ENCODE peak calls at places on chromosome 12, in four cellular contexts. One of them, this sample, is unnamed.

GRCh38 chr12:94982456-94982855 is 21.0 kb downstream of the NDUFA12 start:
- DNase-seq in pancreas: no peak
- DNase-seq in heart left ventricle: no peak
- DNase-seq in stimulated activated CD4-positive, alpha-beta T cell treated with anti-CD3 and anti-CD28 coated beads, Interleukin-1b, Interleukin-23, amount 100 ng/mL, for 1 hour: no peak
- DNase-seq in this sample: peak

GRCh38 chr12:71216725-71217579 is 59.2 kb upstream of the TSPAN8 start:
- DNase-seq in pancreas: peak
- DNase-seq in heart left ventricle: no peak
- DNase-seq in stimulated activated CD4-positive, alpha-beta T cell treated with anti-CD3 and anti-CD28 coated beads, Interleukin-1b, Interleukin-23, amount 100 ng/mL, for 1 hour: no peak
- DNase-seq in this sample: peak

GRCh38 chr12:30989754-30990153 is 63.2 kb downstream of the TSPAN11 start:
- DNase-seq in pancreas: no peak
- DNase-seq in heart left ventricle: peak
- DNase-seq in stimulated activated CD4-positive, alpha-beta T cell treated with anti-CD3 and anti-CD28 coated beads, Interleukin-1b, Interleukin-23, amount 100 ng/mL, for 1 hour: no peak
- DNase-seq in this sample: peak

GRCh38 chr12:5969974-5970690 is 25.1 kb upstream of the ANO2 start:
- DNase-seq in pancreas: no peak
- DNase-seq in heart left ventricle: no peak
- DNase-seq in stimulated activated CD4-positive, alpha-beta T cell treated with anti-CD3 and anti-CD28 coated beads, Interleukin-1b, Interleukin-23, amount 100 ng/mL, for 1 hour: no peak
- DNase-seq in this sample: no peak

GRCh38 chr12:1642513-1642912 is 13.5 kb downstream of the WNT5B start:
- DNase-seq in pancreas: no peak
- DNase-seq in heart left ventricle: no peak
- DNase-seq in stimulated activated CD4-positive, alpha-beta T cell treated with anti-CD3 and anti-CD28 coated beads, Interleukin-1b, Interleukin-23, amount 100 ng/mL, for 1 hour: no peak
- DNase-seq in this sample: no peak

GRCh38 chr12:41336041-41336552 is 148.0 kb downstream of the PDZRN4 start:
- DNase-seq in pancreas: no peak
- DNase-seq in heart left ventricle: no peak
- DNase-seq in stimulated activated CD4-positive, alpha-beta T cell treated with anti-CD3 and anti-CD28 coated beads, Interleukin-1b, Interleukin-23, amount 100 ng/mL, for 1 hour: no peak
- DNase-seq in this sample: no peak

GRCh38 chr12:52202361-52203078 is 10.7 kb upstream of the KRT80 start:
- DNase-seq in pancreas: no peak
- DNase-seq in heart left ventricle: no peak
- DNase-seq in stimulated activated CD4-positive, alpha-beta T cell treated with anti-CD3 and anti-CD28 coated beads, Interleukin-1b, Interleukin-23, amount 100 ng/mL, for 1 hour: no peak
- DNase-seq in this sample: peak

GRCh38 chr12:15276088-15276698 is 46.1 kb upstream of the PTPRO start:
- DNase-seq in pancreas: no peak
- DNase-seq in heart left ventricle: no peak
- DNase-seq in stimulated activated CD4-positive, alpha-beta T cell treated with anti-CD3 and anti-CD28 coated beads, Interleukin-1b, Interleukin-23, amount 100 ng/mL, for 1 hour: no peak
- DNase-seq in this sample: peak

GRCh38 chr12:94621662-94622359 is 28.5 kb downstream of the TMCC3 start:
- DNase-seq in pancreas: no peak
- DNase-seq in heart left ventricle: no peak
- DNase-seq in stimulated activated CD4-positive, alpha-beta T cell treated with anti-CD3 and anti-CD28 coated beads, Interleukin-1b, Interleukin-23, amount 100 ng/mL, for 1 hour: no peak
- DNase-seq in this sample: peak

GRCh38 chr12:40028296-40028695 is 77.6 kb downstream of the SLC2A13 start:
- DNase-seq in pancreas: no peak
- DNase-seq in heart left ventricle: no peak
- DNase-seq in stimulated activated CD4-positive, alpha-beta T cell treated with anti-CD3 and anti-CD28 coated beads, Interleukin-1b, Interleukin-23, amount 100 ng/mL, for 1 hour: no peak
- DNase-seq in this sample: no peak

GRCh38 chr12:118330421-118331018 is 42.2 kb downstream of the TAOK3 start:
- DNase-seq in pancreas: no peak
- DNase-seq in heart left ventricle: no peak
- DNase-seq in stimulated activated CD4-positive, alpha-beta T cell treated with anti-CD3 and anti-CD28 coated beads, Interleukin-1b, Interleukin-23, amount 100 ng/mL, for 1 hour: no peak
- DNase-seq in this sample: no peak

GRCh38 chr12:126342866-126343265 is 1277.6 kb downstream of the AACS start:
- DNase-seq in pancreas: no peak
- DNase-seq in heart left ventricle: no peak
- DNase-seq in stimulated activated CD4-positive, alpha-beta T cell treated with anti-CD3 and anti-CD28 coated beads, Interleukin-1b, Interleukin-23, amount 100 ng/mL, for 1 hour: no peak
- DNase-seq in this sample: no peak

GRCh38 chr12:30822385-30823139 is 67.8 kb upstream of the CAPRIN2 start:
- DNase-seq in pancreas: peak
- DNase-seq in heart left ventricle: peak
- DNase-seq in stimulated activated CD4-positive, alpha-beta T cell treated with anti-CD3 and anti-CD28 coated beads, Interleukin-1b, Interleukin-23, amount 100 ng/mL, for 1 hour: no peak
- DNase-seq in this sample: peak

GRCh38 chr12:110256780-110257431 is 24.1 kb upstream of the ATP2A2 start:
- DNase-seq in pancreas: no peak
- DNase-seq in heart left ventricle: peak
- DNase-seq in stimulated activated CD4-positive, alpha-beta T cell treated with anti-CD3 and anti-CD28 coated beads, Interleukin-1b, Interleukin-23, amount 100 ng/mL, for 1 hour: no peak
- DNase-seq in this sample: no peak

GRCh38 chr12:53695148-53696138 is 19.6 kb upstream of the ATP5MC2 start:
- DNase-seq in pancreas: no peak
- DNase-seq in heart left ventricle: no peak
- DNase-seq in stimulated activated CD4-positive, alpha-beta T cell treated with anti-CD3 and anti-CD28 coated beads, Interleukin-1b, Interleukin-23, amount 100 ng/mL, for 1 hour: no peak
- DNase-seq in this sample: peak

GRCh38 chr12:117441751-117442150 is 80.3 kb upstream of the NOS1 start:
- DNase-seq in pancreas: no peak
- DNase-seq in heart left ventricle: peak
- DNase-seq in stimulated activated CD4-positive, alpha-beta T cell treated with anti-CD3 and anti-CD28 coated beads, Interleukin-1b, Interleukin-23, amount 100 ng/mL, for 1 hour: no peak
- DNase-seq in this sample: no peak

GRCh38 chr12:56995201-56995929 is 11.0 kb downstream of the ZBTB39 start:
- DNase-seq in pancreas: no peak
- DNase-seq in heart left ventricle: no peak
- DNase-seq in stimulated activated CD4-positive, alpha-beta T cell treated with anti-CD3 and anti-CD28 coated beads, Interleukin-1b, Interleukin-23, amount 100 ng/mL, for 1 hour: no peak
- DNase-seq in this sample: no peak

GRCh38 chr12:124992874-124993567 is 424 bp upstream of the BRI3BP start:
- DNase-seq in pancreas: peak
- DNase-seq in heart left ventricle: peak
- DNase-seq in stimulated activated CD4-positive, alpha-beta T cell treated with anti-CD3 and anti-CD28 coated beads, Interleukin-1b, Interleukin-23, amount 100 ng/mL, for 1 hour: peak
- DNase-seq in this sample: peak

This sample was measured in SW480.